ENCODE peak calls at places on chromosomes 1 and 21, in five cellular contexts. U is IMR-90, J is A549, W is HepG2, T is HCT116. X is an unnamed sample.

GRCh38 chr1:26212726-26213125 is 21.3 kb upstream of the CEP85 start:
- DNase-seq in U (no peak), J (no peak), W (no peak), T (no peak), X (no peak)

GRCh38 chr1:31591425-31592093 is 15.2 kb downstream of the TINAGL1 start:
- DNase-seq in U (no peak), J (peak), W (no peak), T (no peak), X (no peak)

GRCh38 chr1:111895456-111895855 is 94.0 kb downstream of the KCND3 start:
- DNase-seq in U (peak), J (no peak), W (no peak), T (no peak), X (no peak)

GRCh38 chr1:78070758-78071157 is 25.0 kb downstream of the GIPC2 start:
- DNase-seq in U (peak), J (peak), W (no peak), T (no peak), X (no peak)

GRCh38 chr1:193479187-193479586 is 292.8 kb upstream of the B3GALT2 start:
- DNase-seq in U (no peak), J (no peak), W (no peak), T (no peak), X (no peak)

GRCh38 chr1:202243006-202243405 is 49.4 kb downstream of the LGR6 start:
- DNase-seq in U (no peak), J (no peak), W (no peak), T (no peak), X (no peak)

GRCh38 chr1:202909494-202909893 is 17.5 kb downstream of the KLHL12 start:
- DNase-seq in U (no peak), J (no peak), W (no peak), T (no peak), X (no peak)

GRCh38 chr1:69777423-69777822 is 209.7 kb downstream of the LRRC7 start:
- DNase-seq in U (no peak), J (no peak), W (no peak), T (no peak), X (no peak)

GRCh38 chr21:38756746-38757145 is 49.0 kb upstream of the ETS2 start:
- DNase-seq in U (peak), J (peak), W (no peak), T (no peak), X (no peak)

GRCh38 chr1:25742316-25742715 is 57.7 kb upstream of the SELENON start:
- DNase-seq in U (no peak), J (no peak), W (no peak), T (no peak), X (no peak)

GRCh38 chr1:153422450-153423068 is 6.2 kb downstream of the S100A7A start:
- DNase-seq in U (peak), J (peak), W (peak), T (peak), X (peak)

GRCh38 chr1:212167098-212167497 is 118.1 kb upstream of the PPP2R5A start:
- DNase-seq in U (peak), J (no peak), W (no peak), T (no peak), X (no peak)

GRCh38 chr21:26587621-26588260 is 14.7 kb upstream of the CYYR1 start:
- DNase-seq in U (peak), J (peak), W (no peak), T (no peak), X (no peak)

GRCh38 chr21:29145354-29145782 is 14.9 kb downstream of the MAP3K7CL start:
- DNase-seq in U (peak), J (peak), W (peak), T (no peak), X (no peak)

GRCh38 chr1:2499986-2500596 is 24.0 kb downstream of the PLCH2 start:
- DNase-seq in U (no peak), J (no peak), W (no peak), T (no peak), X (no peak)

GRCh38 chr21:45074818-45075605 is 632 bp downstream of the ADARB1 start:
- DNase-seq in U (no peak), J (peak), W (no peak), T (no peak), X (no peak)

GRCh38 chr21:27112186-27112585 is 145.3 kb upstream of the ADAMTS5 start:
- DNase-seq in U (peak), J (no peak), W (no peak), T (no peak), X (no peak)

GRCh38 chr1:9639190-9639589 is 12.3 kb upstream of the PIK3CD start:
- DNase-seq in U (no peak), J (no peak), W (no peak), T (no peak), X (no peak)

GRCh38 chr1:115929846-115930245 is 46.5 kb upstream of the SLC22A15 start:
- DNase-seq in U (peak), J (no peak), W (no peak), T (no peak), X (no peak)

GRCh38 chr1:60069691-60070090 is 3.9 kb downstream of the C1orf87 start:
- DNase-seq in U (no peak), J (no peak), W (no peak), T (no peak), X (no peak)

GRCh38 chr1:33275200-33275599 is 18.9 kb downstream of the ZNF362 start:
- DNase-seq in U (no peak), J (no peak), W (no peak), T (no peak), X (no peak)

GRCh38 chr1:227466039-227466645 is 97.2 kb upstream of the ZNF678 start:
- DNase-seq in U (no peak), J (no peak), W (no peak), T (no peak), X (no peak)

GRCh38 chr1:109151146-109151545 is 37.2 kb downstream of the ELAPOR1 start:
- DNase-seq in U (peak), J (peak), W (peak), T (peak), X (peak)

GRCh38 chr1:56491441-56491840 is 87.9 kb downstream of the PLPP3 start:
- DNase-seq in U (peak), J (no peak), W (no peak), T (no peak), X (no peak)

GRCh38 chr1:206714331-206715058 is 29.8 kb downstream of the MAPKAPK2 start:
- DNase-seq in U (peak), J (peak), W (no peak), T (no peak), X (no peak)

GRCh38 chr1:172870901-172871606 is 179.7 kb downstream of the TNFSF18 start:
- DNase-seq in U (peak), J (peak), W (no peak), T (peak), X (no peak)

DNA sequence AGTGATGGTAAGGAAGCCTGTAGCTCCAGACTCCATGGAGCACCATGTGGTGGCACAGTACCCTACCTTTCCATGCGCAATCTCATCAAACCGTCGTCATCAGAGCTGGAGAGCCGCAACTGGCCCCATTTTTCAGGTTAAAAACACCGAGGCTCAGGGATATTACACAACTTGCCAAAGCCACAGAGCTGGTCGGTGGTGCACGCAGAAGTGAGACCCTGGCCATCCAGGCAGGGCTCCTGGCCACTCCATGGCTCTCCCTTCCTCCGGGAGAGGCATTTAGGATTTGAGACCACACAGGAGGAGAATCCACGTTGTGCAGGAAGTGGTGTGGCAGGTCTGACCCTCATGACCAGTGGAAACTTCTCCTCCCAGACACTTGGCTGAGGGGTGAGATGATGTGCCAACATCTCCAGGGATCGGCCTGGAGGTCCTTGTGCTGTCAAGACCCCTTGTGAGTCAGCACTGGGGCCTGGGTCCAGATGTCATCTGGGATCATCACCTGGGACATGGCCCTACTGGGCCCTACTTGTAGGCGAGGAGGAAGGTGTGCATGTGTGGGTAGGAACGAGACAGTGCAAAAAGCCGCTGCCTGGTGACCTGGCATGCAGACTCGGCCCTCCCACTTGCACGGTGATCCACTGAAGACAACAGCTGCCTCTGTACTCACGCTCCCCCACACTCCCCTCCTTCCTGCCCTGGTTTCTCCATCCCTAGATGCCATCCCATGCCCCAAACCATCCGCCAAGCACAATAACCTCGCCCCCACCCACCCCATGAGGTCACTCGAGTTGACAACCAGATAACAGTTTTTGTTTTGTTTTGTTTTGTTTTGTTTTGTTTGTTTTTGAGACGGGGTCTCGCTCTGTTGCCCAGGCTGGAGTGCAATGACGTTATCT is 10.4 kb downstream of the TFF3 start:
- DNase-seq in U (no peak), J (no peak), W (no peak), T (no peak), X (no peak)
- TF ChIP-seq CEBPB in U (no peak), J (no peak), W (no peak), T (no peak), X (no peak)

GRCh38 chr1:158021721-158022120 is 28.3 kb downstream of the KIRREL1 start:
- DNase-seq in U (no peak), J (no peak), W (no peak), T (no peak), X (no peak)

GRCh38 chr1:158024737-158025136 is 31.3 kb downstream of the KIRREL1 start:
- DNase-seq in U (no peak), J (no peak), W (no peak), T (no peak), X (no peak)

GRCh38 chr1:158025576-158026230 is 32.3 kb downstream of the KIRREL1 start:
- DNase-seq in U (no peak), J (no peak), W (no peak), T (no peak), X (no peak)

GRCh38 chr1:158020877-158021630 is 27.6 kb downstream of the KIRREL1 start:
- DNase-seq in U (no peak), J (no peak), W (no peak), T (no peak), X (no peak)

GRCh38 chr1:158022554-158023278 is 29.3 kb downstream of the KIRREL1 start:
- DNase-seq in U (no peak), J (no peak), W (no peak), T (no peak), X (no peak)
- H3K4me2 ChIP-seq in U (peak), J (peak), W (no peak), T (no peak), X (no peak)

GRCh38 chr1:234771642-234772344 is 161.8 kb upstream of the IRF2BP2 start:
- DNase-seq in U (no peak), J (no peak), W (no peak), T (no peak), X (no peak)
- TF ChIP-seq CEBPB in U (no peak), J (no peak), W (no peak), T (no peak), X (no peak)

GRCh38 chr1:44220001-44220751 is 6.9 kb downstream of the DMAP1 start:
- DNase-seq in U (peak), J (no peak), W (no peak), T (no peak), X (no peak)
- H3K4me2 ChIP-seq in U (peak), J (no peak), W (no peak), T (no peak), X (no peak)

GRCh38 chr1:154726443-154726842 is 118.5 kb upstream of the ADAR start:
- DNase-seq in U (no peak), J (no peak), W (no peak), T (no peak), X (no peak)
- TF ChIP-seq CEBPB in U (no peak), J (no peak), W (no peak), T (no peak), X (no peak)

GRCh38 chr21:17989780-17990179 is 170.6 kb upstream of the C21orf91 start:
- DNase-seq in U (no peak), J (no peak), W (no peak), T (no peak), X (no peak)
- H3K4me2 ChIP-seq in U (no peak), J (no peak), W (no peak), T (no peak), X (peak)

GRCh38 chr1:169102567-169102966 is 3.9 kb upstream of the ATP1B1 start:
- DNase-seq in U (peak), J (no peak), W (peak), T (no peak), X (no peak)
- TF ChIP-seq CEBPB in U (peak), J (no peak), W (no peak), T (no peak), X (no peak)